ENCODE peak calls at places on chromosomes 2 and 18, in nine cellular contexts. One of them, this sample, is unnamed.

GRCh38 chr2:36707050-36707449 is 10.5 kb downstream of the VIT start:
- DNase-seq in NCI-H226: peak; percentile 80
- DNase-seq in Karpas-422: no peak
- DNase-seq in effector memory CD8-positive, alpha-beta T cell: no peak
- DNase-seq in foreskin fibroblast: peak; percentile 77
- DNase-seq in ovary: no peak
- DNase-seq in frontal cortex: no peak
- DNase-seq in dermis microvascular lymphatic vessel endothelial cell: peak; percentile 48
- DNase-seq in RPMI8226: no peak
- DNase-seq in this sample: no peak

GRCh38 chr2:169026056-169026455 is 5.1 kb downstream of the ABCB11 start:
- DNase-seq in NCI-H226: no peak
- DNase-seq in Karpas-422: no peak
- DNase-seq in effector memory CD8-positive, alpha-beta T cell: no peak
- DNase-seq in foreskin fibroblast: no peak
- DNase-seq in ovary: no peak
- DNase-seq in frontal cortex: no peak
- DNase-seq in dermis microvascular lymphatic vessel endothelial cell: no peak
- DNase-seq in RPMI8226: no peak
- DNase-seq in this sample: no peak

GRCh38 chr2:122063716-122064115 is 308.3 kb downstream of the TSN start:
- DNase-seq in NCI-H226: peak; percentile 74
- DNase-seq in Karpas-422: no peak
- DNase-seq in effector memory CD8-positive, alpha-beta T cell: no peak
- DNase-seq in foreskin fibroblast: peak; percentile 2
- DNase-seq in ovary: no peak
- DNase-seq in frontal cortex: no peak
- DNase-seq in dermis microvascular lymphatic vessel endothelial cell: no peak
- DNase-seq in RPMI8226: no peak
- DNase-seq in this sample: no peak

GRCh38 chr2:191265311-191266170 is 20.3 kb downstream of the MYO1B start:
- DNase-seq in NCI-H226: no peak
- DNase-seq in Karpas-422: no peak
- DNase-seq in effector memory CD8-positive, alpha-beta T cell: no peak
- DNase-seq in foreskin fibroblast: peak; percentile 80
- DNase-seq in ovary: no peak
- DNase-seq in frontal cortex: no peak
- DNase-seq in dermis microvascular lymphatic vessel endothelial cell: peak; percentile 43
- DNase-seq in RPMI8226: no peak
- DNase-seq in this sample: no peak

GRCh38 chr2:31052284-31052683 is 86.0 kb downstream of the GALNT14 start:
- DNase-seq in NCI-H226: no peak
- DNase-seq in Karpas-422: no peak
- DNase-seq in effector memory CD8-positive, alpha-beta T cell: no peak
- DNase-seq in foreskin fibroblast: no peak
- DNase-seq in ovary: no peak
- DNase-seq in frontal cortex: no peak
- DNase-seq in dermis microvascular lymphatic vessel endothelial cell: no peak
- DNase-seq in RPMI8226: no peak
- DNase-seq in this sample: no peak

GRCh38 chr2:17894551-17894950 is 16.1 kb downstream of the KCNS3 start:
- DNase-seq in NCI-H226: no peak
- DNase-seq in Karpas-422: no peak
- DNase-seq in effector memory CD8-positive, alpha-beta T cell: no peak
- DNase-seq in foreskin fibroblast: no peak
- DNase-seq in ovary: no peak
- DNase-seq in frontal cortex: no peak
- DNase-seq in dermis microvascular lymphatic vessel endothelial cell: no peak
- DNase-seq in RPMI8226: peak; percentile 74
- DNase-seq in this sample: no peak

GRCh38 chr2:128812183-128812940 is 493.7 kb upstream of the HS6ST1 start:
- DNase-seq in NCI-H226: no peak
- DNase-seq in Karpas-422: no peak
- DNase-seq in effector memory CD8-positive, alpha-beta T cell: no peak
- DNase-seq in foreskin fibroblast: no peak
- DNase-seq in ovary: no peak
- DNase-seq in frontal cortex: no peak
- DNase-seq in dermis microvascular lymphatic vessel endothelial cell: no peak
- DNase-seq in RPMI8226: no peak
- DNase-seq in this sample: no peak

GRCh38 chr2:127408004-127408806 is 10.0 kb upstream of the PROC start:
- DNase-seq in NCI-H226: peak; percentile 89
- DNase-seq in Karpas-422: peak; percentile 85
- DNase-seq in effector memory CD8-positive, alpha-beta T cell: peak; percentile 89
- DNase-seq in foreskin fibroblast: peak; percentile 97
- DNase-seq in ovary: peak; percentile 96
- DNase-seq in frontal cortex: peak; percentile 96
- DNase-seq in dermis microvascular lymphatic vessel endothelial cell: peak; percentile 94
- DNase-seq in RPMI8226: peak; percentile 95
- DNase-seq in this sample: peak; percentile 66

GRCh38 chr2:17636989-17637906 is 96.8 kb downstream of the VSNL1 start:
- DNase-seq in NCI-H226: no peak
- DNase-seq in Karpas-422: peak; percentile 96
- DNase-seq in effector memory CD8-positive, alpha-beta T cell: no peak
- DNase-seq in foreskin fibroblast: no peak
- DNase-seq in ovary: no peak
- DNase-seq in frontal cortex: no peak
- DNase-seq in dermis microvascular lymphatic vessel endothelial cell: no peak
- DNase-seq in RPMI8226: no peak
- DNase-seq in this sample: no peak

GRCh38 chr2:4882421-4882820 is 809.8 kb upstream of the SOX11 start:
- DNase-seq in NCI-H226: no peak
- DNase-seq in Karpas-422: no peak
- DNase-seq in effector memory CD8-positive, alpha-beta T cell: no peak
- DNase-seq in foreskin fibroblast: no peak
- DNase-seq in ovary: no peak
- DNase-seq in frontal cortex: no peak
- DNase-seq in dermis microvascular lymphatic vessel endothelial cell: peak; percentile 3
- DNase-seq in RPMI8226: no peak
- DNase-seq in this sample: no peak

GRCh38 chr2:65435625-65436168 is 3.3 kb upstream of the SPRED2 start:
- DNase-seq in NCI-H226: peak; percentile 79
- DNase-seq in Karpas-422: peak; percentile 91
- DNase-seq in effector memory CD8-positive, alpha-beta T cell: peak; percentile 21
- DNase-seq in foreskin fibroblast: peak; percentile 96
- DNase-seq in ovary: peak; percentile 89
- DNase-seq in frontal cortex: peak; percentile 83
- DNase-seq in dermis microvascular lymphatic vessel endothelial cell: peak; percentile 65
- DNase-seq in RPMI8226: peak; percentile 84
- DNase-seq in this sample: no peak

GRCh38 chr2:201644001-201644400 is 698 bp upstream of the TMEM237 start:
- DNase-seq in NCI-H226: no peak
- DNase-seq in Karpas-422: no peak
- DNase-seq in effector memory CD8-positive, alpha-beta T cell: no peak
- DNase-seq in foreskin fibroblast: peak; percentile 32
- DNase-seq in ovary: peak; percentile 47
- DNase-seq in frontal cortex: no peak
- DNase-seq in dermis microvascular lymphatic vessel endothelial cell: no peak
- DNase-seq in RPMI8226: no peak
- DNase-seq in this sample: no peak

GRCh38 chr2:239561448-239562001 is 160.7 kb upstream of the HDAC4 start:
- DNase-seq in NCI-H226: no peak
- DNase-seq in Karpas-422: no peak
- DNase-seq in effector memory CD8-positive, alpha-beta T cell: no peak
- DNase-seq in foreskin fibroblast: peak; percentile 62
- DNase-seq in ovary: peak; percentile 53
- DNase-seq in frontal cortex: no peak
- DNase-seq in dermis microvascular lymphatic vessel endothelial cell: no peak
- DNase-seq in RPMI8226: peak; percentile 34
- DNase-seq in this sample: no peak

GRCh38 chr18:3652380-3653262 is 202.6 kb downstream of the TGIF1 start:
- DNase-seq in NCI-H226: peak; percentile 97
- DNase-seq in Karpas-422: no peak
- DNase-seq in effector memory CD8-positive, alpha-beta T cell: no peak
- DNase-seq in foreskin fibroblast: peak; percentile 97
- DNase-seq in ovary: peak; percentile 51
- DNase-seq in frontal cortex: peak; percentile 30
- DNase-seq in dermis microvascular lymphatic vessel endothelial cell: peak; percentile 97
- DNase-seq in RPMI8226: no peak
- DNase-seq in this sample: no peak

GRCh38 chr18:55900380-55900779 is 312.4 kb upstream of the TCF4 start:
- DNase-seq in NCI-H226: peak; percentile 24
- DNase-seq in Karpas-422: no peak
- DNase-seq in effector memory CD8-positive, alpha-beta T cell: no peak
- DNase-seq in foreskin fibroblast: peak; percentile 10
- DNase-seq in ovary: no peak
- DNase-seq in frontal cortex: no peak
- DNase-seq in dermis microvascular lymphatic vessel endothelial cell: no peak
- DNase-seq in RPMI8226: no peak
- DNase-seq in this sample: no peak

GRCh38 chr2:58448845-58449244 is 207.7 kb upstream of the FANCL start:
- DNase-seq in NCI-H226: no peak
- DNase-seq in Karpas-422: no peak
- DNase-seq in effector memory CD8-positive, alpha-beta T cell: no peak
- DNase-seq in foreskin fibroblast: no peak
- DNase-seq in ovary: no peak
- DNase-seq in frontal cortex: no peak
- DNase-seq in dermis microvascular lymphatic vessel endothelial cell: no peak
- DNase-seq in RPMI8226: no peak
- DNase-seq in this sample: no peak

GRCh38 chr2:3454802-3455201 is 64.5 kb downstream of the ADI1 start:
- DNase-seq in NCI-H226: no peak
- DNase-seq in Karpas-422: no peak
- DNase-seq in effector memory CD8-positive, alpha-beta T cell: no peak
- DNase-seq in foreskin fibroblast: no peak
- DNase-seq in ovary: no peak
- DNase-seq in frontal cortex: no peak
- DNase-seq in dermis microvascular lymphatic vessel endothelial cell: no peak
- DNase-seq in RPMI8226: no peak
- DNase-seq in this sample: no peak

GRCh38 chr2:238285653-238286082 is 2.7 kb downstream of the PER2 start:
- DNase-seq in NCI-H226: no peak
- DNase-seq in Karpas-422: no peak
- DNase-seq in effector memory CD8-positive, alpha-beta T cell: no peak
- DNase-seq in foreskin fibroblast: peak; percentile 95
- DNase-seq in ovary: peak; percentile 64
- DNase-seq in frontal cortex: no peak
- DNase-seq in dermis microvascular lymphatic vessel endothelial cell: no peak
- DNase-seq in RPMI8226: no peak
- DNase-seq in this sample: no peak